ENCODE peak calls at places on chromosomes 12 and 14, in ten cellular contexts. One of them, this sample, is unnamed.
A peak's percentile ranks its signal among the peaks of the same experiment; 100 is the strongest.

GRCh38 chr12:647039-647712 is 16.1 kb downstream of the NINJ2 start:
- DNase-seq in HepG2: no peak
- DNase-seq in small intestine: no peak
- DNase-seq in MM.1S: no peak
- DNase-seq in stomach: no peak
- DNase-seq in mesendoderm: no peak
- DNase-seq in BE2C: no peak
- DNase-seq in aorta: no peak
- DNase-seq in upper lobe of right lung: no peak
- DNase-seq in hepatocyte: no peak
- DNase-seq in this sample: no peak

GRCh38 chr12:38342444-38342843 is 25.9 kb downstream of the ALG10B start:
- DNase-seq in BE2C: no peak
- DNase-seq in stomach: no peak
- DNase-seq in upper lobe of right lung: no peak
- DNase-seq in small intestine: no peak
- DNase-seq in hepatocyte: no peak
- DNase-seq in mesendoderm: no peak
- DNase-seq in MM.1S: no peak
- DNase-seq in aorta: no peak
- DNase-seq in HepG2: no peak
- DNase-seq in this sample: no peak

GRCh38 chr12:105256011-105256410 is 20.0 kb upstream of the APPL2 start:
- DNase-seq in small intestine: no peak
- DNase-seq in aorta: no peak
- DNase-seq in MM.1S: no peak
- DNase-seq in upper lobe of right lung: no peak
- DNase-seq in stomach: no peak
- DNase-seq in mesendoderm: no peak
- DNase-seq in HepG2: no peak
- DNase-seq in hepatocyte: no peak
- DNase-seq in BE2C: no peak
- DNase-seq in this sample: no peak

GRCh38 chr12:87428701-87429277 is 600.4 kb downstream of the C12orf50 start:
- DNase-seq in aorta: no peak
- DNase-seq in BE2C: no peak
- DNase-seq in mesendoderm: no peak
- DNase-seq in small intestine: no peak
- DNase-seq in hepatocyte: no peak
- DNase-seq in stomach: no peak
- DNase-seq in MM.1S: no peak
- DNase-seq in HepG2: no peak
- DNase-seq in upper lobe of right lung: no peak
- DNase-seq in this sample: no peak

GRCh38 chr14:31127690-31128089 is 79.9 kb downstream of the HECTD1 start:
- DNase-seq in BE2C: no peak
- DNase-seq in aorta: no peak
- DNase-seq in upper lobe of right lung: no peak
- DNase-seq in small intestine: peak; percentile 49
- DNase-seq in MM.1S: no peak
- DNase-seq in HepG2: peak; percentile 55
- DNase-seq in stomach: no peak
- DNase-seq in hepatocyte: peak; percentile 32
- DNase-seq in mesendoderm: peak; percentile 51
- DNase-seq in this sample: no peak

GRCh38 chr14:54829486-54830224 is 73.0 kb downstream of the GCH1 start:
- DNase-seq in stomach: no peak
- DNase-seq in aorta: no peak
- DNase-seq in mesendoderm: no peak
- DNase-seq in MM.1S: no peak
- DNase-seq in upper lobe of right lung: no peak
- DNase-seq in HepG2: no peak
- DNase-seq in small intestine: no peak
- DNase-seq in hepatocyte: no peak
- DNase-seq in BE2C: no peak
- DNase-seq in this sample: no peak

GRCh38 chr12:68121143-68121542 is 38.4 kb downstream of the IFNG start:
- DNase-seq in small intestine: no peak
- DNase-seq in hepatocyte: no peak
- DNase-seq in BE2C: no peak
- DNase-seq in HepG2: no peak
- DNase-seq in upper lobe of right lung: no peak
- DNase-seq in mesendoderm: no peak
- DNase-seq in MM.1S: peak; percentile 11
- DNase-seq in aorta: no peak
- DNase-seq in stomach: no peak
- DNase-seq in this sample: no peak

GRCh38 chr12:34603382-34604035 is 581.2 kb downstream of the ALG10 start:
- DNase-seq in MM.1S: no peak
- DNase-seq in aorta: no peak
- DNase-seq in small intestine: no peak
- DNase-seq in mesendoderm: no peak
- DNase-seq in stomach: no peak
- DNase-seq in BE2C: no peak
- DNase-seq in hepatocyte: no peak
- DNase-seq in upper lobe of right lung: no peak
- DNase-seq in HepG2: no peak
- DNase-seq in this sample: no peak

GRCh38 chr14:105005929-105006830 is 14.7 kb downstream of the CDCA4 start:
- DNase-seq in BE2C: no peak
- DNase-seq in mesendoderm: no peak
- DNase-seq in MM.1S: no peak
- DNase-seq in small intestine: no peak
- DNase-seq in stomach: no peak
- DNase-seq in upper lobe of right lung: no peak
- DNase-seq in aorta: peak; percentile 63
- DNase-seq in HepG2: no peak
- DNase-seq in hepatocyte: no peak
- DNase-seq in this sample: no peak
- H3K27me3 ChIP-seq in BE2C: no peaks in the 10 kb centered on the region
- H3K27me3 ChIP-seq in mesendoderm: no peaks in the 10 kb centered on the region
- H3K27me3 ChIP-seq in MM.1S: no peaks in the 10 kb centered on the region
- H3K27me3 ChIP-seq in small intestine: no peaks in the 10 kb centered on the region
- H3K27me3 ChIP-seq in stomach: no peaks in the 10 kb centered on the region
- H3K27me3 ChIP-seq in upper lobe of right lung: no peaks in the 10 kb centered on the region
- H3K27me3 ChIP-seq in aorta: no peaks in the 10 kb centered on the region
- H3K27me3 ChIP-seq in HepG2: no peaks in the 10 kb centered on the region
- H3K27me3 ChIP-seq in hepatocyte: no peaks in the 10 kb centered on the region
- H3K27me3 ChIP-seq in this sample: no peaks in the 10 kb centered on the region

DNA sequence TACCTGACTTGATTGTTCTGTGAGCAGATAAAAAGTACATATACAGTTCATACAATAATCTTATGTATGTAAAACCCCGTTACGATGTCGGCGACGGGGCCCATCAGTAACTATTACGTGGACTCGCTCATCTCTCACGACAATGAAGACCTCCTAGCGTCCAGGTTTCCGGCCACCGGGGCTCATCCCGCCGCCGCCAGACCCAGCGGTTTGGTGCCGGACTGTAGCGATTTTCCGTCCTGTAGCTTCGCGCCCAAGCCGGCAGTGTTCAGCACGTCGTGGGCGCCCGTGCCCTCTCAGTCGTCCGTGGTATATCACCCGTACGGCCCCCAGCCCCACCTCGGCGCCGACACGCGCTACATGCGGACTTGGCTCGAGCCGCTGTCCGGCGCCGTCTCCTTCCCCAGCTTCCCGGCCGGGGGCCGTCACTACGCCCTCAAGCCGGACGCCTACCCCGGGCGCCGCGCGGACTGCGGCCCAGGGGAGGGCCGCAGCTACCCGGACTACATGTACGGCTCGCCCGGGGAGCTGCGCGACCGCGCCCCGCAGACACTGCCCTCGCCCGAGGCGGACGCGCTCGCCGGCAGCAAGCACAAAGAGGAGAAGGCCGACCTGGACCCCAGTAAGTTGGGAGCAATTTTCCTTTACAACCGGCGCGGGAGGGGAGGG is at the start of gene HOXC9:
- DNase-seq in hepatocyte: no peak
- DNase-seq in BE2C: peak; percentile 55
- DNase-seq in aorta: peak; percentile 85
- DNase-seq in small intestine: no peak
- DNase-seq in stomach: no peak
- DNase-seq in MM.1S: no peak
- DNase-seq in HepG2: no peak
- DNase-seq in upper lobe of right lung: peak; percentile 60
- DNase-seq in mesendoderm: no peak
- DNase-seq in this sample: no peak
- H3K27me3 ChIP-seq in hepatocyte: peaks cover 98% of the 10 kb centered on the region
- H3K27me3 ChIP-seq in BE2C: no peaks in the 10 kb centered on the region
- H3K27me3 ChIP-seq in aorta: no peaks in the 10 kb centered on the region
- H3K27me3 ChIP-seq in small intestine: no peaks in the 10 kb centered on the region
- H3K27me3 ChIP-seq in stomach: peaks cover 100% of the 10 kb centered on the region
- H3K27me3 ChIP-seq in MM.1S: peaks cover 94% of the 10 kb centered on the region
- H3K27me3 ChIP-seq in HepG2: peaks cover 15% of the 10 kb centered on the region
- H3K27me3 ChIP-seq in upper lobe of right lung: peaks cover 97% of the 10 kb centered on the region
- H3K27me3 ChIP-seq in mesendoderm: peaks cover 96% of the 10 kb centered on the region
- H3K27me3 ChIP-seq in this sample: peaks cover 100% of the 10 kb centered on the region

GRCh38 chr14:98136019-98136418 is 1136.0 kb downstream of the BCL11B start:
- DNase-seq in BE2C: no peak
- DNase-seq in HepG2: no peak
- DNase-seq in upper lobe of right lung: no peak
- DNase-seq in MM.1S: no peak
- DNase-seq in hepatocyte: no peak
- DNase-seq in stomach: no peak
- DNase-seq in small intestine: no peak
- DNase-seq in aorta: no peak
- DNase-seq in mesendoderm: no peak
- DNase-seq in this sample: no peak

GRCh38 chr14:98138666-98139065 is 1133.3 kb downstream of the BCL11B start:
- DNase-seq in small intestine: peak; percentile 45
- DNase-seq in aorta: no peak
- DNase-seq in hepatocyte: peak; percentile 55
- DNase-seq in MM.1S: peak; percentile 32
- DNase-seq in stomach: no peak
- DNase-seq in mesendoderm: peak; percentile 78
- DNase-seq in upper lobe of right lung: no peak
- DNase-seq in BE2C: peak; percentile 18
- DNase-seq in HepG2: no peak
- DNase-seq in this sample: no peak

GRCh38 chr14:98140862-98141261 is 1131.1 kb downstream of the BCL11B start:
- DNase-seq in hepatocyte: no peak
- DNase-seq in upper lobe of right lung: no peak
- DNase-seq in HepG2: no peak
- DNase-seq in mesendoderm: no peak
- DNase-seq in MM.1S: no peak
- DNase-seq in small intestine: no peak
- DNase-seq in stomach: no peak
- DNase-seq in BE2C: no peak
- DNase-seq in aorta: no peak
- DNase-seq in this sample: no peak

GRCh38 chr14:98136420-98136819 is 1135.6 kb downstream of the BCL11B start:
- DNase-seq in MM.1S: no peak
- DNase-seq in upper lobe of right lung: no peak
- DNase-seq in aorta: no peak
- DNase-seq in BE2C: no peak
- DNase-seq in HepG2: no peak
- DNase-seq in stomach: no peak
- DNase-seq in hepatocyte: no peak
- DNase-seq in small intestine: no peak
- DNase-seq in mesendoderm: no peak
- DNase-seq in this sample: no peak

GRCh38 chr14:98137626-98138025 is 1134.4 kb downstream of the BCL11B start:
- DNase-seq in stomach: no peak
- DNase-seq in hepatocyte: no peak
- DNase-seq in BE2C: no peak
- DNase-seq in mesendoderm: no peak
- DNase-seq in MM.1S: no peak
- DNase-seq in HepG2: no peak
- DNase-seq in small intestine: no peak
- DNase-seq in aorta: no peak
- DNase-seq in upper lobe of right lung: no peak
- DNase-seq in this sample: no peak
- H3K27me3 ChIP-seq in stomach: peaks cover 62% of the 10 kb centered on the region
- H3K27me3 ChIP-seq in hepatocyte: peaks cover 8% of the 10 kb centered on the region
- H3K27me3 ChIP-seq in BE2C: no peaks in the 10 kb centered on the region
- H3K27me3 ChIP-seq in mesendoderm: no peaks in the 10 kb centered on the region
- H3K27me3 ChIP-seq in MM.1S: no peaks in the 10 kb centered on the region
- H3K27me3 ChIP-seq in HepG2: no peaks in the 10 kb centered on the region
- H3K27me3 ChIP-seq in small intestine: no peaks in the 10 kb centered on the region
- H3K27me3 ChIP-seq in aorta: no peaks in the 10 kb centered on the region
- H3K27me3 ChIP-seq in upper lobe of right lung: peaks cover 9% of the 10 kb centered on the region
- H3K27me3 ChIP-seq in this sample: peaks cover 5% of the 10 kb centered on the region

GRCh38 chr14:68979021-68979721 is at the start of gene ACTN1:
- DNase-seq in upper lobe of right lung: peak; percentile 97
- DNase-seq in BE2C: peak; percentile 95
- DNase-seq in HepG2: peak; percentile 94
- DNase-seq in small intestine: peak; percentile 82
- DNase-seq in mesendoderm: peak; percentile 99
- DNase-seq in MM.1S: peak; percentile 41
- DNase-seq in stomach: peak; percentile 94
- DNase-seq in aorta: peak; percentile 97
- DNase-seq in hepatocyte: peak; percentile 94
- DNase-seq in this sample: peak; percentile 97

GRCh38 chr14:68981539-68981976 is 2.5 kb upstream of the ACTN1 start:
- DNase-seq in BE2C: no peak
- DNase-seq in hepatocyte: no peak
- DNase-seq in small intestine: no peak
- DNase-seq in HepG2: no peak
- DNase-seq in aorta: no peak
- DNase-seq in mesendoderm: no peak
- DNase-seq in MM.1S: no peak
- DNase-seq in upper lobe of right lung: no peak
- DNase-seq in stomach: no peak
- DNase-seq in this sample: no peak

GRCh38 chr14:68978550-68978911 is 571 bp downstream of the ACTN1 start:
- DNase-seq in BE2C: peak; percentile 64
- DNase-seq in mesendoderm: peak; percentile 69
- DNase-seq in upper lobe of right lung: peak; percentile 91
- DNase-seq in stomach: peak; percentile 76
- DNase-seq in aorta: peak; percentile 88
- DNase-seq in hepatocyte: peak; percentile 82
- DNase-seq in MM.1S: no peak
- DNase-seq in HepG2: no peak
- DNase-seq in small intestine: peak; percentile 25
- DNase-seq in this sample: peak; percentile 79

GRCh38 chr14:68981124-68981523 is 2.0 kb upstream of the ACTN1 start:
- DNase-seq in HepG2: no peak
- DNase-seq in upper lobe of right lung: no peak
- DNase-seq in small intestine: no peak
- DNase-seq in aorta: no peak
- DNase-seq in MM.1S: no peak
- DNase-seq in stomach: no peak
- DNase-seq in BE2C: no peak
- DNase-seq in hepatocyte: no peak
- DNase-seq in mesendoderm: no peak
- DNase-seq in this sample: no peak

DNA sequence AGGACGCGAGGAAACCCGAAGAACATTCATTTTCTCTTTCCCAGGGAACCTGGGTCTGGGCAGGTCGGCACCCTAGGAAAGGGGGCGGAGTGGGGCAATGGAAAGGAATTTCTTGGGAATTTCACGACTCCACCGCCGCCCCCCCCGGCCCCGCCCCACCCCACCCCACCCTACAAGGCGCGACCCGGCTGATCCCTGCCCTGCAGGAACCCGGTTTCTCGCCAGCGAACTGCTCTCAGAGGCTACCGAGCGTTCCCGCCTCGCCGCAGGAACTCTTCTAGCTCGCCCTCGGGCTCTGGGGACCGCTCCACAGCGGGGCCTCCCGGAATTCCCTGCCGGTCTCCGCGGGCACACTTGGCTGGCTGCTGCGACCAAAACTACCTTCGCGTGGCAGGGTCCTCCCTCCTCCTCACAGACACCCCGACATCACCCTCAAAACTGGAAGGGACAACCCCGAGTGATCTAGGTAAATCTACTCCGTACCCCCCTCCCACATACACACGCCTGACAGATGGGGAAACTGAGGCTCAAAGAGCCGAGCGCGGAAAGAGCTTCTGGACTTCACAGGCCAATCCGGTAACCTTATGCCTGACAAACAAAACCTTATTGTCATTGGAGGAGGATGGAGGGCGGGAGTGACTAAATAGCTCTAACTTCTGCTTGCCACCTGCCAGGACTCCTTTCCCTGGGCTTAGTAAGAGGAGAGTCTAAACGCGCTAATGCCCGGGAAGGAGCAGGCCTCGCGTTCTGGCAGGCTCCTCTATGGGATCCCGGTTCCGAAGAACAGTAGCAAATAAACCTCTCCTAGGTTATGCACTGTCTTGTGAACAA is 835 bp upstream of the ACTN1 start:
- DNase-seq in hepatocyte: peak; percentile 65
- DNase-seq in upper lobe of right lung: peak; percentile 79
- DNase-seq in BE2C: peak; percentile 43
- DNase-seq in aorta: peak; percentile 89
- DNase-seq in small intestine: peak; percentile 37
- DNase-seq in stomach: peak; percentile 54
- DNase-seq in HepG2: no peak
- DNase-seq in MM.1S: no peak
- DNase-seq in mesendoderm: peak; percentile 89
- DNase-seq in this sample: peak; percentile 73
- H3K27me3 ChIP-seq in hepatocyte: no peaks in the 10 kb centered on the region
- H3K27me3 ChIP-seq in upper lobe of right lung: no peaks in the 10 kb centered on the region
- H3K27me3 ChIP-seq in BE2C: no peaks in the 10 kb centered on the region
- H3K27me3 ChIP-seq in aorta: no peaks in the 10 kb centered on the region
- H3K27me3 ChIP-seq in small intestine: no peaks in the 10 kb centered on the region
- H3K27me3 ChIP-seq in stomach: no peaks in the 10 kb centered on the region
- H3K27me3 ChIP-seq in HepG2: no peaks in the 10 kb centered on the region
- H3K27me3 ChIP-seq in MM.1S: no peaks in the 10 kb centered on the region
- H3K27me3 ChIP-seq in mesendoderm: no peaks in the 10 kb centered on the region
- H3K27me3 ChIP-seq in this sample: no peaks in the 10 kb centered on the region

This sample was measured in lower lobe of right lung.